ENCODE peak calls at places on chromosomes 4 and X, in four cellular contexts. L is adrenal gland, O is bronchial epithelial cell, E is suprapubic skin. M is an unnamed sample. For H3K36me3, the result is how much of the 10 kb centered on the place peaks cover.

GRCh38 chrX:46712733-46713132 is 46.2 kb downstream of the SLC9A7 start:
- DNase-seq in L (no peak), O (no peak), E (no peak), M (no peak)

GRCh38 chr4:7187691-7188090 is 4.6 kb upstream of the SORCS2 start:
- DNase-seq in L (no peak), O (no peak), E (peak), M (no peak)

GRCh38 chrX:63488546-63489373 is 137.6 kb upstream of the SPIN4 start:
- DNase-seq in L (no peak), O (no peak), E (no peak), M (no peak)

GRCh38 chr4:136342666-136343065 is 1189.6 kb downstream of the PCDH18 start:
- DNase-seq in L (no peak), O (no peak), E (no peak), M (no peak)

GRCh38 chr4:119314356-119314755 is 7.6 kb downstream of the FABP2 start:
- DNase-seq in L (no peak), O (peak), E (no peak), M (no peak)

GRCh38 chr4:145525291-145525740 is 43.7 kb downstream of the SMAD1 start:
- DNase-seq in L (no peak), O (no peak), E (no peak), M (no peak)

GRCh38 chr4:81218206-81218605 is 3.2 kb upstream of the PRKG2 start:
- DNase-seq in L (no peak), O (peak), E (no peak), M (no peak)

GRCh38 chrX:15973299-15973698 is 118.7 kb upstream of the AP1S2 start:
- DNase-seq in L (peak), O (peak), E (no peak), M (no peak)

GRCh38 chr4:183517781-183518180 is 12.9 kb downstream of the ING2 start:
- DNase-seq in L (no peak), O (no peak), E (no peak), M (no peak)

GRCh38 chr4:125719987-125720386 is 405.2 kb downstream of the FAT4 start:
- DNase-seq in L (no peak), O (peak), E (no peak), M (no peak)

GRCh38 chr4:125765936-125766335 is 451.2 kb downstream of the FAT4 start:
- DNase-seq in L (no peak), O (peak), E (no peak), M (no peak)

GRCh38 chr4:5206391-5206790 is 155.1 kb downstream of the STK32B start:
- DNase-seq in L (no peak), O (no peak), E (no peak), M (no peak)

GRCh38 chr4:187632260-187633010 is 363.1 kb upstream of the ZFP42 start:
- DNase-seq in L (no peak), O (no peak), E (no peak), M (no peak)

GRCh38 chrX:132958086-132958703 is at the start of gene HS6ST2:
- DNase-seq in L (no peak), O (no peak), E (no peak), M (peak)

GRCh38 chr4:102620697-102621497 is 119.7 kb downstream of the NFKB1 start:
- DNase-seq in L (peak), O (peak), E (no peak), M (peak)

GRCh38 chrX:57565198-57565597 is 26.6 kb upstream of the ZXDB start:
- DNase-seq in L (no peak), O (no peak), E (no peak), M (no peak)

GRCh38 chr4:15779336-15779735 is 1.2 kb downstream of the CD38 start:
- DNase-seq in L (peak), O (peak), E (no peak), M (peak)

GRCh38 chrX:4547218-4547836 is 833.9 kb upstream of the PRKX start:
- DNase-seq in L (peak), O (peak), E (no peak), M (peak)

GRCh38 chr4:26081795-26082498 is 167.9 kb downstream of the SMIM20 start:
- DNase-seq in L (no peak), O (peak), E (no peak), M (no peak)

GRCh38 chr4:1193206-1194027 is 21.0 kb upstream of the SPON2 start:
- DNase-seq in L (peak), O (no peak), E (no peak), M (peak)

GRCh38 chr4:30720656-30721352 is 635 bp downstream of the PCDH7 start:
- DNase-seq in L (no peak), O (no peak), E (peak), M (peak)

GRCh38 chr4:10095296-10095991 is 21.2 kb downstream of the WDR1 start:
- DNase-seq in L (no peak), O (no peak), E (no peak), M (peak)
- H3K36me3 ChIP-seq in L (half or more), O (half or more), E (half or more), M (under half)

DNA sequence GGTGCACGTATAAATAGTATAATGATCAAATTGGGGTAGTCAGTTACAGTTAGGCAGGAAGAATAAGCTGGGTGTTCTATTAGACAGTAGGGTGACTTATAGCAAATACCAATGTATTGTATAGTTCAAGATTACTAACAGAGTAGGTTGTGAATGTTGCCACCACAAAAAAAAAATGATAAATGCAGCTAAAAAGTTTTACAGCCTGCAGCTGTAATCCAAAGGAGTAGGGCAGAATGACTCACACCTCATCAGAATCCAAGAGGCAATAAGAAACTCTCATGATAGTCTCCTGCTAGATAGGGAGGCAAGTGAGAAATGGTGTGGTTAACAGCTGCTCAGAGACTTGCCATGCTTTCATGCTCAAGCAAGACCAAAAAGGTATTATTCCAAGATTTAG is 19.6 kb upstream of the TCEAL4 start:
- DNase-seq in L (no peak), O (peak), E (no peak), M (no peak)
- H3K4me3 ChIP-seq in L (no peak), O (no peak), E (no peak), M (no peak)

DNA sequence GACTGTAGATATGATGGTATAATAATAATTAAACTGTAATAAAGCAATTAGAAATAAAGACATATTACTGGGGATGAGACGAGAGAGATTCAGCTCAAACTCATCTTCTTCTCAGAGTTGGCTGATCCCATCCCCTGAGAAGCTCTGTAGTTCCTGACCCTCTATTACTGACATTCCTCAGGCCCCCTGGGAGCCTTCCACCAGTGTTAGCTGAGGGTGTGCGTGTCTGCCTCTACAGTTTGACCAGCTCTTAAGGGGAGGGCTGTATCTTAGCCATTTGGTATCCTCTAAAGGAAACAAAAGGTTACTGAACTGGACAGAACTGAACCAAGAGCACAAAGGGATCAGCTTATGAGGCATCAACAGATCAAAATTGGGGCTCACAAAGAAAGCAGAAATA is 11.2 kb downstream of the FHDC1 start:
- DNase-seq in L (no peak), O (no peak), E (no peak), M (no peak)
- H3K36me3 ChIP-seq in L (under half), O (under half), E (under half), M (under half)

GRCh38 chr4:185145572-185145971 is 2.5 kb downstream of the SLC25A4 start:
- DNase-seq in L (peak), O (no peak), E (no peak), M (no peak)
- H3K4me3 ChIP-seq in L (no peak), O (no peak), E (no peak), M (no peak)

DNA sequence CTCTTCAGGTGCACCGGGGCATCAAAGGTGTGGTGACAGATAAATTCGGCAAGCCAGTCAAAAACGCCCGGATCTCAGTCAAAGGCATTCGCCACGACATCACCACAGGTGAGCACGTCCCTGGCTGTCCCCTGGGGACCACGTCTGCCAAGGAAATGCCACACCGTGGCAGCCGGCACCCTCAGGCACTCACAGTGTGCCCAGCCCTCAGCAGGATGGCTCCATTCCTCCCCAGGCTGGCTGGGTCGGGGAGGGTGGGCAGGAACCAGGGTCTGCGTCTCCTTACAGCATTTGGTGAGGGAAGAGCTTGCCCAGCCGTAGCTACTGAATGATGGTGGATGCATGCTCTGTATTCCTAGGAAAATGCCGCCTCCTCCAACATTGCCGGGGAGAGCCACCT is 25.9 kb downstream of the CPZ start:
- DNase-seq in L (no peak), O (no peak), E (no peak), M (peak)
- H3K36me3 ChIP-seq in L (under half), O (under half), E (under half), M (under half)

M was measured in pancreas.